ENCODE peak calls at places on chromosomes 6 and 20, in six cellular contexts. E is thoracic aorta, O is lower lobe of right lung, Z is pancreas, C is heart left ventricle, R is right lobe of liver. S is an unnamed sample.

GRCh38 chr6:112117554-112117953 is 30.2 kb downstream of the FAM229B start:
- ATAC-seq in E (no peak), O (no peak), Z (no peak), C (peak; percentile 16), R (no peak), S (peak; percentile 27)

GRCh38 chr6:124765314-124765713 is 196.9 kb upstream of the RNF217 start:
- ATAC-seq in E (no peak), O (no peak), Z (no peak), C (peak; percentile 88), R (no peak), S (no peak)

GRCh38 chr6:56482525-56482924 is 160.2 kb downstream of the DST start:
- ATAC-seq in E (no peak), O (peak; percentile 57), Z (peak; percentile 89), C (no peak), R (peak; percentile 99), S (no peak)

GRCh38 chr6:131636880-131637792 is at the start of gene ENPP3:
- ATAC-seq in E (no peak), O (no peak), Z (no peak), C (no peak), R (peak; percentile 93), S (no peak)

GRCh38 chr20:20480689-20481088 is 112.8 kb downstream of the INSM1 start:
- ATAC-seq in E (peak; percentile 42), O (peak; percentile 51), Z (no peak), C (no peak), R (no peak), S (no peak)

GRCh38 chr6:149438855-149439254 is 38.8 kb downstream of the SUMO4 start:
- ATAC-seq in E (no peak), O (no peak), Z (no peak), C (no peak), R (no peak), S (no peak)

GRCh38 chr6:10412948-10413849 is 1.7 kb downstream of the TFAP2A start:
- ATAC-seq in E (no peak), O (peak; percentile 84), Z (peak; percentile 77), C (peak; percentile 35), R (no peak), S (peak; percentile 5)

GRCh38 chr6:99216959-99217358 is 132.5 kb downstream of the FAXC start:
- ATAC-seq in E (no peak), O (no peak), Z (no peak), C (no peak), R (no peak), S (no peak)

GRCh38 chr6:38783436-38784228 is 68.5 kb downstream of the DNAH8 start:
- ATAC-seq in E (no peak), O (no peak), Z (no peak), C (no peak), R (no peak), S (no peak)

GRCh38 chr6:56856036-56856580 is 98.8 kb upstream of the BEND6 start:
- ATAC-seq in E (no peak), O (no peak), Z (no peak), C (peak; percentile 18), R (no peak), S (no peak)

GRCh38 chr6:39322306-39322850 is at the start of gene KCNK16:
- ATAC-seq in E (no peak), O (no peak), Z (peak; percentile 40), C (peak; percentile 12), R (no peak), S (no peak)

GRCh38 chr6:152685819-152686218 is 11.9 kb upstream of the MYCT1 start:
- ATAC-seq in E (no peak), O (no peak), Z (no peak), C (no peak), R (no peak), S (no peak)

GRCh38 chr6:129208415-129209034 is 325.6 kb downstream of the LAMA2 start:
- ATAC-seq in E (no peak), O (no peak), Z (no peak), C (no peak), R (no peak), S (no peak)

GRCh38 chr6:40162074-40162473 is 227.8 kb upstream of the MOCS1 start:
- ATAC-seq in E (no peak), O (no peak), Z (no peak), C (no peak), R (no peak), S (no peak)

GRCh38 chr6:107173779-107174178 is 58.5 kb upstream of the BEND3 start:
- ATAC-seq in E (no peak), O (no peak), Z (no peak), C (no peak), R (no peak), S (no peak)

GRCh38 chr20:8132632-8133587 is 844 bp downstream of the PLCB1 start:
- ATAC-seq in E (no peak), O (no peak), Z (peak; percentile 71), C (peak; percentile 44), R (peak; percentile 62), S (peak; percentile 41)

GRCh38 chr6:18154507-18155272 is at the start of gene TPMT:
- ATAC-seq in E (peak; percentile 82), O (peak; percentile 16), Z (peak; percentile 10), C (no peak), R (no peak), S (no peak)

GRCh38 chr20:51156041-51156795 is 133.3 kb upstream of the KCNG1 start:
- ATAC-seq in E (no peak), O (peak; percentile 41), Z (peak; percentile 53), C (peak; percentile 43), R (no peak), S (peak; percentile 88)

GRCh38 chr20:24611360-24612140 is 142.1 kb downstream of the SYNDIG1 start:
- ATAC-seq in E (no peak), O (no peak), Z (no peak), C (peak; percentile 40), R (peak; percentile 24), S (no peak)

GRCh38 chr6:26489926-26490575 is 10.1 kb upstream of the BTN1A1 start:
- ATAC-seq in E (no peak), O (no peak), Z (no peak), C (no peak), R (no peak), S (no peak)

GRCh38 chr6:135546680-135547418 is 49.3 kb upstream of the AHI1 start:
- ATAC-seq in E (no peak), O (no peak), Z (no peak), C (peak; percentile 53), R (peak; percentile 44), S (no peak)

GRCh38 chr6:16487953-16488674 is 249.7 kb downstream of the GMPR start:
- ATAC-seq in E (no peak), O (no peak), Z (no peak), C (no peak), R (no peak), S (no peak)

DNA sequence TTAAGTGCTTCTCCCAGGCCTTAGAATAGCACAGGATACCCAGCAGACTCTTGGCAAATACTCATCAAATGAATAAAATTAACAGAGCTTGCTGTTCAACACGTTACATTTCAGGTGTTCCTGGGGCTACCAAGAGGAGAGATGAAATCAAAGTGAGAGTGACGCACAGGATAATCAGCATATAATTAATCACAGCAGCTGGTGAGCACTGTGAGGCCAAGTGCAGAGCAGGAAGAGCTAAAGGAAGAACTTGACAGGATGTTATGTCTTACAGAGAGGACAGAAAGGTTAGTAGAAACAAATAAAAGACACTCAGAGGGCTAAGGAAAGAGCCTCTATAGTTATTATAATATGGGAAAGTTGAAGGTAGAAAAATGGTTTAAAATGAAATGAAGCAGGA is 8.8 kb downstream of the PPIL1 start:
- ATAC-seq in E (no peak), O (no peak), Z (no peak), C (peak; percentile 56), R (peak; percentile 59), S (no peak)
- H3K36me3 ChIP-seq in E (no peaks in the 10 kb centered on the region), O (peaks cover 32% of the 10 kb centered on the region), Z (no peaks in the 10 kb centered on the region), C (peaks cover 27% of the 10 kb centered on the region), R (no peaks in the 10 kb centered on the region), S (peaks cover 40% of the 10 kb centered on the region)

DNA sequence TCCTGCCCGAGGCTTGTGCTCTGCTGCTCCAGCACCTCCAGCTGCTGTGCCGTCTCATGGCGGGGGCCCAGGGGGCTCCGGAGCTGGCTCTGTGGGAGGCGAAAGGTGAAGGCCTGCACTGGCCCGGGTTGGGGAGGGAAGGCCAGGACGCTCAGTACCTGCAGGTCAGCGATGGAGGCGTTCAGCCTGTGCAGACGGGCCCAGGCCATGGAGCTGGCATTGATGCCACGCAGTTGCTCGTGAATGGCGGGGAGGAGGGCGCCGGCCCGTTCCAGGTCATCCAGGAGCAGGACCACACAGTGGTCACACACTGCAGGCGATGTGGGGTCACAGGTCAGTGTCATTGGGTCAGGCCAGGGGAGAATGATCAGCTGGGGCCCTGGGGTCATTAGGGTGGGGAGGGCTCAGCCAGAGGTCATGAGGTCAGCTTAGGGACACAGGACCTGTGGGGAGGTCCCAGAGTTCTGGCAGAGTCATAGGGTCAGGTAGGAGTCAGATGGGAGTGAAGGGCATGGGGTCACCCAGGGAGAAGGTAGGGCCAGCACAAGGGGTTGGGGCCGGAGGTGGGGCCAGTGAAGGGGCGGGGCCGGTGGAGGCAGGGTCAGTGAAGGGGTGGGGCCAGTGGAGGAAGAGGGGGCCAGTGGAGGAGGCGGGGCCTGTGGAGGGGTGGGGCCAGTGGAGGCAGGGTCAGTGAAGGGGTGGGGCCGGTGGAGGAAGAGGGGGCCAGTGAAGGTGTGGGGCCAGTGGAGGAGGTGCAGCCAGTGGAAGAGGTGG is 18.0 kb downstream of the ADRM1 start:
- ATAC-seq in E (no peak), O (peak; percentile 25), Z (peak; percentile 15), C (peak; percentile 3), R (peak; percentile 82), S (no peak)
- H3K36me3 ChIP-seq in E (peaks cover 54% of the 10 kb centered on the region), O (peaks cover 79% of the 10 kb centered on the region), Z (peaks cover 3% of the 10 kb centered on the region), C (peaks cover 68% of the 10 kb centered on the region), R (no peaks in the 10 kb centered on the region), S (no peaks in the 10 kb centered on the region)

GRCh38 chr6:347951-348859 is 43.3 kb upstream of the IRF4 start:
- ATAC-seq in E (no peak), O (no peak), Z (no peak), C (no peak), R (no peak), S (no peak)
- H3K36me3 ChIP-seq in E (peaks cover 11% of the 10 kb centered on the region), O (peaks cover 42% of the 10 kb centered on the region), Z (no peaks in the 10 kb centered on the region), C (peaks cover 68% of the 10 kb centered on the region), R (no peaks in the 10 kb centered on the region), S (peaks cover 75% of the 10 kb centered on the region)

GRCh38 chr6:34425132-34425497 is 754 bp downstream of the RPS10 start:
- ATAC-seq in E (no peak), O (no peak), Z (no peak), C (no peak), R (no peak), S (no peak)
- H3K36me3 ChIP-seq in E (peaks cover 36% of the 10 kb centered on the region), O (peaks cover 48% of the 10 kb centered on the region), Z (peaks cover 34% of the 10 kb centered on the region), C (peaks cover 47% of the 10 kb centered on the region), R (peaks cover 29% of the 10 kb centered on the region), S (peaks cover 47% of the 10 kb centered on the region)

GRCh38 chr20:53576195-53576580 is 17.5 kb downstream of the ZNF217 start:
- ATAC-seq in E (no peak), O (no peak), Z (no peak), C (no peak), R (no peak), S (no peak)

GRCh38 chr20:53574819-53575218 is 18.8 kb downstream of the ZNF217 start:
- ATAC-seq in E (no peak), O (no peak), Z (no peak), C (no peak), R (no peak), S (no peak)

GRCh38 chr20:53575481-53576194 is 18.0 kb downstream of the ZNF217 start:
- ATAC-seq in E (no peak), O (no peak), Z (no peak), C (no peak), R (no peak), S (no peak)

GRCh38 chr20:53578492-53579222 is 15.0 kb downstream of the ZNF217 start:
- ATAC-seq in E (peak; percentile 69), O (peak; percentile 80), Z (peak; percentile 86), C (peak; percentile 71), R (peak; percentile 85), S (peak; percentile 55)

GRCh38 chr20:53576586-53577318 is 16.9 kb downstream of the ZNF217 start:
- ATAC-seq in E (no peak), O (no peak), Z (no peak), C (no peak), R (no peak), S (no peak)
- H3K36me3 ChIP-seq in E (peaks cover 17% of the 10 kb centered on the region), O (peaks cover 74% of the 10 kb centered on the region), Z (peaks cover 24% of the 10 kb centered on the region), C (peaks cover 74% of the 10 kb centered on the region), R (peaks cover 8% of the 10 kb centered on the region), S (no peaks in the 10 kb centered on the region)

S was measured in gastroesophageal sphincter.